ENCODE peak calls at places on chromosomes 2 and 18, in four cellular contexts. D is RPMI7951, J is aorta, B is NCI-H446 treated with DMSO at 0.1 percent for 48 hours. O is an unnamed sample.

GRCh38 chr2:218168635-218169462 is 2.1 kb upstream of the CXCR1 start:
- DNase-seq in D (peak), J (no peak), B (no peak), O (peak)

GRCh38 chr2:34806396-34806795 is 1207.3 kb upstream of the FAM98A start:
- DNase-seq in D (no peak), J (no peak), B (no peak), O (no peak)

GRCh38 chr2:216049452-216049851 is 32.2 kb downstream of the PECR start:
- DNase-seq in D (no peak), J (no peak), B (no peak), O (no peak)

GRCh38 chr2:119085613-119086012 is 72.9 kb downstream of the C1QL2 start:
- DNase-seq in D (no peak), J (no peak), B (no peak), O (no peak)

GRCh38 chr18:46723856-46724415 is 32.9 kb downstream of the ST8SIA5 start:
- DNase-seq in D (no peak), J (no peak), B (no peak), O (no peak)

GRCh38 chr2:85907671-85908157 is 18.9 kb upstream of the ST3GAL5 start:
- DNase-seq in D (no peak), J (no peak), B (no peak), O (peak)

GRCh38 chr2:58866040-58866439 is 624.9 kb upstream of the FANCL start:
- DNase-seq in D (no peak), J (no peak), B (no peak), O (no peak)

GRCh38 chr2:238868616-238869292 is 20.9 kb downstream of the TWIST2 start:
- DNase-seq in D (peak), J (no peak), B (peak), O (peak)

GRCh38 chr2:161102770-161103450 is 57.3 kb upstream of the TANK start:
- DNase-seq in D (no peak), J (no peak), B (no peak), O (no peak)